ENCODE peak calls at places on chromosome 2, in ten cellular contexts. One of them, this sample, is unnamed.

GRCh38 chr2:61277756-61278155 is 115.8 kb downstream of the C2orf74 start:
- DNase-seq in upper lobe of right lung: no peak
- DNase-seq in CD8-positive, alpha-beta memory T cell: no peak
- DNase-seq in HTR-8/SVneo: no peak
- DNase-seq in HT1080: no peak
- DNase-seq in AG08396: no peak
- DNase-seq in NCI-H1105 treated with DMSO at 0.1 percent for 48 hours: peak
- DNase-seq in D341Med: no peak
- DNase-seq in NCI-H446 treated with DMSO at 0.1 percent for 48 hours: no peak
- DNase-seq in GM20000: no peak
- DNase-seq in this sample: no peak

GRCh38 chr2:68167186-68167585 is 9.5 kb downstream of the PNO1 start:
- DNase-seq in CD8-positive, alpha-beta memory T cell: no peak
- DNase-seq in GM20000: no peak
- DNase-seq in AG08396: no peak
- DNase-seq in HT1080: no peak
- DNase-seq in upper lobe of right lung: no peak
- DNase-seq in HTR-8/SVneo: no peak
- DNase-seq in NCI-H1105 treated with DMSO at 0.1 percent for 48 hours: no peak
- DNase-seq in NCI-H446 treated with DMSO at 0.1 percent for 48 hours: no peak
- DNase-seq in D341Med: no peak
- DNase-seq in this sample: no peak

GRCh38 chr2:182649316-182649715 is 66.7 kb upstream of the DNAJC10 start:
- DNase-seq in HT1080: peak
- DNase-seq in NCI-H446 treated with DMSO at 0.1 percent for 48 hours: peak
- DNase-seq in AG08396: peak
- DNase-seq in D341Med: peak
- DNase-seq in HTR-8/SVneo: no peak
- DNase-seq in GM20000: peak
- DNase-seq in CD8-positive, alpha-beta memory T cell: no peak
- DNase-seq in upper lobe of right lung: no peak
- DNase-seq in NCI-H1105 treated with DMSO at 0.1 percent for 48 hours: peak
- DNase-seq in this sample: peak

GRCh38 chr2:239168575-239168974 is 232.2 kb downstream of the HDAC4 start:
- DNase-seq in upper lobe of right lung: peak
- DNase-seq in HTR-8/SVneo: no peak
- DNase-seq in CD8-positive, alpha-beta memory T cell: no peak
- DNase-seq in GM20000: no peak
- DNase-seq in NCI-H1105 treated with DMSO at 0.1 percent for 48 hours: no peak
- DNase-seq in D341Med: no peak
- DNase-seq in NCI-H446 treated with DMSO at 0.1 percent for 48 hours: no peak
- DNase-seq in AG08396: no peak
- DNase-seq in HT1080: no peak
- DNase-seq in this sample: no peak

GRCh38 chr2:28567076-28567471 is 71.2 kb downstream of the PLB1 start:
- DNase-seq in NCI-H1105 treated with DMSO at 0.1 percent for 48 hours: peak
- DNase-seq in GM20000: peak
- DNase-seq in NCI-H446 treated with DMSO at 0.1 percent for 48 hours: peak
- DNase-seq in D341Med: peak
- DNase-seq in HT1080: no peak
- DNase-seq in AG08396: peak
- DNase-seq in upper lobe of right lung: peak
- DNase-seq in CD8-positive, alpha-beta memory T cell: no peak
- DNase-seq in HTR-8/SVneo: no peak
- DNase-seq in this sample: no peak

GRCh38 chr2:218367415-218368149 is 10.9 kb downstream of the CATIP start:
- DNase-seq in AG08396: peak
- DNase-seq in HTR-8/SVneo: peak
- DNase-seq in GM20000: peak
- DNase-seq in NCI-H1105 treated with DMSO at 0.1 percent for 48 hours: no peak
- DNase-seq in CD8-positive, alpha-beta memory T cell: peak
- DNase-seq in HT1080: no peak
- DNase-seq in D341Med: no peak
- DNase-seq in upper lobe of right lung: peak
- DNase-seq in NCI-H446 treated with DMSO at 0.1 percent for 48 hours: no peak
- DNase-seq in this sample: no peak

GRCh38 chr2:65370387-65371093 is 61.9 kb downstream of the SPRED2 start:
- DNase-seq in NCI-H446 treated with DMSO at 0.1 percent for 48 hours: no peak
- DNase-seq in CD8-positive, alpha-beta memory T cell: no peak
- DNase-seq in NCI-H1105 treated with DMSO at 0.1 percent for 48 hours: no peak
- DNase-seq in HT1080: no peak
- DNase-seq in upper lobe of right lung: no peak
- DNase-seq in HTR-8/SVneo: no peak
- DNase-seq in GM20000: no peak
- DNase-seq in D341Med: no peak
- DNase-seq in AG08396: no peak
- DNase-seq in this sample: peak

GRCh38 chr2:25109822-25110221 is 58.6 kb downstream of the POMC start:
- DNase-seq in CD8-positive, alpha-beta memory T cell: no peak
- DNase-seq in D341Med: no peak
- DNase-seq in NCI-H1105 treated with DMSO at 0.1 percent for 48 hours: no peak
- DNase-seq in NCI-H446 treated with DMSO at 0.1 percent for 48 hours: no peak
- DNase-seq in HT1080: no peak
- DNase-seq in upper lobe of right lung: no peak
- DNase-seq in AG08396: no peak
- DNase-seq in GM20000: no peak
- DNase-seq in HTR-8/SVneo: no peak
- DNase-seq in this sample: no peak

GRCh38 chr2:14011186-14011585 is 621.3 kb upstream of the LRATD1 start:
- DNase-seq in HTR-8/SVneo: no peak
- DNase-seq in NCI-H446 treated with DMSO at 0.1 percent for 48 hours: no peak
- DNase-seq in HT1080: no peak
- DNase-seq in D341Med: no peak
- DNase-seq in upper lobe of right lung: no peak
- DNase-seq in CD8-positive, alpha-beta memory T cell: no peak
- DNase-seq in NCI-H1105 treated with DMSO at 0.1 percent for 48 hours: no peak
- DNase-seq in AG08396: no peak
- DNase-seq in GM20000: no peak
- DNase-seq in this sample: no peak

GRCh38 chr2:137178955-137179377 is 413.6 kb downstream of the THSD7B start:
- DNase-seq in D341Med: no peak
- DNase-seq in AG08396: no peak
- DNase-seq in NCI-H1105 treated with DMSO at 0.1 percent for 48 hours: no peak
- DNase-seq in CD8-positive, alpha-beta memory T cell: no peak
- DNase-seq in NCI-H446 treated with DMSO at 0.1 percent for 48 hours: no peak
- DNase-seq in GM20000: no peak
- DNase-seq in HTR-8/SVneo: peak
- DNase-seq in HT1080: peak
- DNase-seq in upper lobe of right lung: no peak
- DNase-seq in this sample: no peak

GRCh38 chr2:181673178-181673577 is 7.1 kb downstream of the NEUROD1 start:
- DNase-seq in AG08396: no peak
- DNase-seq in upper lobe of right lung: no peak
- DNase-seq in D341Med: no peak
- DNase-seq in GM20000: no peak
- DNase-seq in HTR-8/SVneo: no peak
- DNase-seq in HT1080: no peak
- DNase-seq in CD8-positive, alpha-beta memory T cell: no peak
- DNase-seq in NCI-H446 treated with DMSO at 0.1 percent for 48 hours: peak
- DNase-seq in NCI-H1105 treated with DMSO at 0.1 percent for 48 hours: peak
- DNase-seq in this sample: no peak

GRCh38 chr2:189391201-189391600 is 50.1 kb upstream of the WDR75 start:
- DNase-seq in HTR-8/SVneo: no peak
- DNase-seq in GM20000: no peak
- DNase-seq in D341Med: no peak
- DNase-seq in HT1080: no peak
- DNase-seq in NCI-H1105 treated with DMSO at 0.1 percent for 48 hours: no peak
- DNase-seq in AG08396: no peak
- DNase-seq in CD8-positive, alpha-beta memory T cell: no peak
- DNase-seq in upper lobe of right lung: no peak
- DNase-seq in NCI-H446 treated with DMSO at 0.1 percent for 48 hours: no peak
- DNase-seq in this sample: no peak

GRCh38 chr2:192307530-192307929 is 112.8 kb upstream of the TMEFF2 start:
- DNase-seq in CD8-positive, alpha-beta memory T cell: no peak
- DNase-seq in NCI-H1105 treated with DMSO at 0.1 percent for 48 hours: no peak
- DNase-seq in AG08396: no peak
- DNase-seq in GM20000: no peak
- DNase-seq in D341Med: no peak
- DNase-seq in HTR-8/SVneo: no peak
- DNase-seq in NCI-H446 treated with DMSO at 0.1 percent for 48 hours: no peak
- DNase-seq in HT1080: peak
- DNase-seq in upper lobe of right lung: no peak
- DNase-seq in this sample: no peak

GRCh38 chr2:156400704-156401678 is 35.2 kb upstream of the GPD2 start:
- DNase-seq in D341Med: peak
- DNase-seq in CD8-positive, alpha-beta memory T cell: peak
- DNase-seq in NCI-H446 treated with DMSO at 0.1 percent for 48 hours: peak
- DNase-seq in HT1080: peak
- DNase-seq in upper lobe of right lung: peak
- DNase-seq in HTR-8/SVneo: peak
- DNase-seq in AG08396: peak
- DNase-seq in GM20000: peak
- DNase-seq in NCI-H1105 treated with DMSO at 0.1 percent for 48 hours: peak
- DNase-seq in this sample: peak

GRCh38 chr2:216371756-216372702 is at the start of gene MARCHF4:
- DNase-seq in D341Med: peak
- DNase-seq in CD8-positive, alpha-beta memory T cell: peak
- DNase-seq in NCI-H1105 treated with DMSO at 0.1 percent for 48 hours: peak
- DNase-seq in HT1080: peak
- DNase-seq in AG08396: peak
- DNase-seq in HTR-8/SVneo: peak
- DNase-seq in upper lobe of right lung: peak
- DNase-seq in GM20000: peak
- DNase-seq in NCI-H446 treated with DMSO at 0.1 percent for 48 hours: peak
- DNase-seq in this sample: peak

GRCh38 chr2:23027396-23027795 is 357.6 kb upstream of the KLHL29 start:
- DNase-seq in CD8-positive, alpha-beta memory T cell: no peak
- DNase-seq in NCI-H1105 treated with DMSO at 0.1 percent for 48 hours: no peak
- DNase-seq in AG08396: no peak
- DNase-seq in D341Med: no peak
- DNase-seq in HTR-8/SVneo: no peak
- DNase-seq in HT1080: no peak
- DNase-seq in GM20000: no peak
- DNase-seq in upper lobe of right lung: no peak
- DNase-seq in NCI-H446 treated with DMSO at 0.1 percent for 48 hours: no peak
- DNase-seq in this sample: no peak

GRCh38 chr2:855177-855576 is 95.5 kb upstream of the SNTG2 start:
- DNase-seq in HTR-8/SVneo: no peak
- DNase-seq in D341Med: no peak
- DNase-seq in upper lobe of right lung: no peak
- DNase-seq in AG08396: no peak
- DNase-seq in CD8-positive, alpha-beta memory T cell: peak
- DNase-seq in GM20000: no peak
- DNase-seq in HT1080: peak
- DNase-seq in NCI-H446 treated with DMSO at 0.1 percent for 48 hours: no peak
- DNase-seq in NCI-H1105 treated with DMSO at 0.1 percent for 48 hours: no peak
- DNase-seq in this sample: no peak